ENCODE peak calls at places on chromosomes 12 and 14, in nine cellular contexts. K is GM06990, S is AG09319, B is dorsolateral prefrontal cortex, R is esophagus squamous epithelium, H is HL-60, T is fibroblast of lung, L is upper lobe of right lung, G is cardiac muscle cell. W is an unnamed sample.

GRCh38 chr12:81294325-81295190 is 216.7 kb downstream of the ACSS3 start:
- DNase-seq in H (no peak), B (no peak), L (no peak), G (peak; percentile 3), R (no peak), T (peak; percentile 80), K (peak; percentile 26), S (no peak), W (no peak)

GRCh38 chr14:44756577-44756976 is 205.2 kb downstream of the KLHL28 start:
- DNase-seq in B (no peak), S (no peak), R (no peak), T (peak; percentile 15), G (peak; percentile 29), H (no peak), L (no peak), K (no peak), W (no peak)

GRCh38 chr12:26158078-26158764 is 33.4 kb upstream of the BHLHE41 start:
- DNase-seq in K (peak; percentile 53), G (no peak), T (no peak), R (no peak), L (no peak), S (no peak), B (no peak), H (no peak), W (no peak)

GRCh38 chr14:32618991-32619390 is 289.9 kb downstream of the AKAP6 start:
- DNase-seq in S (no peak), R (no peak), H (no peak), K (no peak), L (no peak), G (no peak), B (no peak), T (no peak), W (no peak)

GRCh38 chr12:53191096-53191884 is 10.6 kb upstream of the CSAD start:
- DNase-seq in B (no peak), S (no peak), K (no peak), L (no peak), R (no peak), G (no peak), T (no peak), H (no peak), W (no peak)

GRCh38 chr12:86574143-86574542 is 318.0 kb upstream of the MGAT4C start:
- DNase-seq in H (no peak), S (no peak), G (no peak), T (no peak), B (no peak), L (no peak), R (no peak), K (no peak), W (no peak)

GRCh38 chr14:100083706-100084105 is 18.5 kb downstream of the EVL start:
- DNase-seq in B (no peak), G (no peak), R (no peak), S (no peak), K (no peak), L (no peak), H (no peak), T (peak; percentile 20), W (no peak)

GRCh38 chr14:92677955-92678354 is 70.5 kb downstream of the LGMN start:
- DNase-seq in G (no peak), L (peak; percentile 15), K (no peak), T (no peak), R (no peak), H (no peak), B (no peak), S (no peak), W (no peak)

GRCh38 chr14:52067873-52068740 is 752 bp downstream of the NID2 start:
- DNase-seq in S (no peak), R (no peak), H (no peak), G (peak; percentile 60), T (peak; percentile 54), B (no peak), K (peak; percentile 13), L (peak; percentile 67), W (no peak)

GRCh38 chr14:52355526-52355925 is 41.4 kb downstream of the PTGER2 start:
- DNase-seq in T (no peak), R (no peak), B (no peak), G (no peak), K (no peak), H (no peak), S (no peak), L (no peak), W (no peak)

GRCh38 chr12:34286483-34286882 is 264.2 kb downstream of the ALG10 start:
- DNase-seq in R (no peak), H (no peak), T (no peak), K (no peak), S (no peak), L (no peak), B (no peak), G (no peak), W (peak; percentile 35)

GRCh38 chr14:66514206-66514605 is 6.3 kb downstream of the GPHN start:
- DNase-seq in S (no peak), T (no peak), G (peak; percentile 58), H (peak; percentile 52), B (no peak), L (no peak), K (no peak), R (no peak), W (no peak)

GRCh38 chr14:91835197-91835919 is 32.0 kb downstream of the TC2N start:
- DNase-seq in H (no peak), S (no peak), T (no peak), G (no peak), L (no peak), B (no peak), R (no peak), K (no peak), W (no peak)

GRCh38 chr12:102964872-102965271 is 7.4 kb downstream of the ASCL1 start:
- DNase-seq in K (no peak), G (no peak), L (no peak), B (no peak), R (no peak), H (no peak), S (no peak), T (no peak), W (no peak)

GRCh38 chr12:11664101-11664500 is 14.6 kb downstream of the ETV6 start:
- DNase-seq in B (no peak), L (no peak), G (no peak), R (no peak), T (no peak), K (no peak), S (no peak), H (no peak), W (no peak)

GRCh38 chr12:68769941-68770340 is 24.0 kb downstream of the SLC35E3 start:
- DNase-seq in B (no peak), R (no peak), G (no peak), S (no peak), K (no peak), T (no peak), H (no peak), L (no peak), W (no peak)

GRCh38 chr12:10031318-10031717 is 836 bp downstream of the CLEC9A start:
- DNase-seq in L (no peak), H (no peak), G (no peak), S (no peak), T (peak; percentile 27), K (no peak), B (no peak), R (no peak), W (no peak)

GRCh38 chr12:75717902-75718301 is 206.5 kb upstream of the KRR1 start:
- DNase-seq in R (no peak), H (no peak), T (no peak), K (no peak), B (no peak), S (no peak), G (no peak), L (no peak), W (no peak)

GRCh38 chr14:21356511-21356910 is 27.3 kb downstream of the SUPT16H start:
- DNase-seq in K (no peak), L (no peak), T (no peak), R (no peak), G (no peak), H (no peak), B (no peak), S (no peak), W (no peak)

GRCh38 chr14:53670701-53671100 is 285.9 kb downstream of the BMP4 start:
- DNase-seq in S (no peak), H (no peak), G (peak; percentile 85), L (no peak), R (no peak), K (no peak), T (peak; percentile 83), B (no peak), W (no peak)

GRCh38 chr12:108666326-108666995 is 32.8 kb upstream of the SELPLG start:
- DNase-seq in T (peak; percentile 40), R (no peak), K (no peak), B (no peak), G (peak; percentile 73), H (no peak), S (no peak), L (no peak), W (no peak)
- TF ChIP-seq CTCF in T (no peak), R (no peak), K (no peak), B (no peak), G (no peak), H (no peak), S (no peak), L (no peak), W (no peak)

GRCh38 chr12:61538951-61539350 is 721.3 kb upstream of the USP15 start:
- DNase-seq in R (no peak), G (no peak), H (no peak), T (no peak), L (no peak), S (no peak), B (no peak), K (no peak), W (no peak)
- TF ChIP-seq CTCF in R (no peak), G (no peak), H (no peak), T (no peak), L (no peak), S (no peak), B (no peak), K (no peak), W (no peak)

DNA sequence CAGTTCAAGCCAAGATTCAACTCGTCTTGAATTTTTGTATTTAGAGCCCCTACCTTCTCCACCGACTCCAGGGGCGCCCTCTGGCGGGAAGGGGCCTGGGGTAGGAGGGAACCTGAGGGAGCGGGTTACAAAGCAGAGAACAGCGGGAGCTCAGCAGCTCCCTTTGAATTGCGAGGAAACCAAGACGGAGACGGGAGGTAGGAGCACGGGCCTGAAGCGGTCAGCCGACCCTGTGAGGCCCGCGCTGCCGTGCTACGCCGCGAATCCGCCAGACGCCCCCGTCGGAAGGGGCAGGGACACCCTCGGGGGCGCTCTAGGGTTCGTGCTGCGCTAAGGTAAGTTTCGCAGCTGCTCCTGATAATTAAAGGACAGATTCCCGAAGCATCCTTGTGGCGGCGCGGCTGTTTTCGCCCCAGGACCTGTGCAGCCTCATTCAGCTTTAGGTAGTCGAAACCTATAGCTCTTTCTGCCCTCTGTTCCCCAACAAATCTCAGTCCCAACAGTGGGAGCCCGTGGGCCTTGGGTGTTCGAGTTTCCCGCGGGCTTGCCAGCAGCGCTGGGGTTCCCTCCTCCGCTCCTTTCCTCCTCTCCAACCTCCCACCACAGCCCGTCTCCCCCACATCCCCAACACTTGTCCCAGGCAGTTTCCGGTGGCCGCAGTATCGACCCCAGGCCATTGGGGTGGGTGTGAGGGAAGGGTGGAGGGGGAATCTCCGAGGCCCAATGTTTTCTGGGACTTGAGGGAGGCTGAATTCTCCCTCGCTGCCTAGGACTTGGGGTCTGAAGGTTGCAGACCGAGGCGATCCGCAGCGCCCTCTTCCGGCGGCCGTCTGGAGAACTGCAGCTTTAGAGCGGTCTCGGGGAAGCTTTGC is 5.1 kb upstream of the NKX2-1 start:
- DNase-seq in L (peak; percentile 90), R (no peak), H (no peak), T (no peak), K (no peak), G (peak; percentile 35), S (no peak), B (no peak), W (no peak)
- TF ChIP-seq CTCF in L (peak; percentile 49), R (peak; percentile 57), H (no peak), T (no peak), K (peak; percentile 31), G (peak; percentile 48), S (peak; percentile 52), B (peak; percentile 41), W (no peak)

GRCh38 chr12:108967869-108968540 is 52.9 kb downstream of the SVOP start:
- DNase-seq in T (no peak), G (peak; percentile 16), K (no peak), R (no peak), S (no peak), H (no peak), B (no peak), L (no peak), W (no peak)
- TF ChIP-seq CTCF in T (no peak), G (peak; percentile 43), K (peak; percentile 58), R (peak; percentile 50), S (peak; percentile 16), H (peak; percentile 4), B (no peak), L (peak; percentile 34), W (peak; percentile 56)

W was measured in CD14-positive monocyte.